ENCODE peak calls at places on chromosomes 4 and X, in five cellular contexts. One of them, this sample, is unnamed.

GRCh38 chrX:3176439-3176820 is 135.2 kb downstream of the ARSF start:
- DNase-seq in lung: no peak
- DNase-seq in heart left ventricle: no peak
- DNase-seq in testis: no peak
- DNase-seq in lower lobe of right lung: no peak
- DNase-seq in this sample: no peak

GRCh38 chr4:135598151-135598550 is 1396.6 kb upstream of the PABPC4L start:
- DNase-seq in lung: no peak
- DNase-seq in heart left ventricle: no peak
- DNase-seq in testis: no peak
- DNase-seq in lower lobe of right lung: no peak
- DNase-seq in this sample: no peak

GRCh38 chr4:113060853-113061252 is 11.4 kb downstream of the ANK2 start:
- DNase-seq in lung: no peak
- DNase-seq in heart left ventricle: no peak
- DNase-seq in testis: no peak
- DNase-seq in lower lobe of right lung: no peak
- DNase-seq in this sample: no peak

GRCh38 chrX:6363193-6363592 is 134.5 kb upstream of the NLGN4X start:
- DNase-seq in lung: no peak
- DNase-seq in heart left ventricle: no peak
- DNase-seq in testis: no peak
- DNase-seq in lower lobe of right lung: no peak
- DNase-seq in this sample: no peak

GRCh38 chr4:152807294-152807829 is 27.6 kb downstream of the ARFIP1 start:
- DNase-seq in lung: no peak
- DNase-seq in heart left ventricle: no peak
- DNase-seq in testis: no peak
- DNase-seq in lower lobe of right lung: no peak
- DNase-seq in this sample: no peak

GRCh38 chr4:87978656-87979055 is 3.1 kb downstream of the SPP1 start:
- DNase-seq in lung: no peak
- DNase-seq in heart left ventricle: no peak
- DNase-seq in testis: no peak
- DNase-seq in lower lobe of right lung: no peak
- DNase-seq in this sample: no peak

GRCh38 chrX:84340981-84341380 is 153.0 kb upstream of the RPS6KA6 start:
- DNase-seq in lung: no peak
- DNase-seq in heart left ventricle: no peak
- DNase-seq in testis: no peak
- DNase-seq in lower lobe of right lung: no peak
- DNase-seq in this sample: no peak

GRCh38 chr4:182338059-182338458 is 94.9 kb downstream of the TENM3 start:
- DNase-seq in lung: no peak
- DNase-seq in heart left ventricle: no peak
- DNase-seq in testis: no peak
- DNase-seq in lower lobe of right lung: no peak
- DNase-seq in this sample: no peak

GRCh38 chr4:149987777-149988410 is 90.4 kb upstream of the DCLK2 start:
- DNase-seq in lung: no peak
- DNase-seq in heart left ventricle: no peak
- DNase-seq in testis: no peak
- DNase-seq in lower lobe of right lung: no peak
- DNase-seq in this sample: no peak

GRCh38 chrX:37752941-37753340 is 26.9 kb upstream of the CYBB start:
- DNase-seq in lung: no peak
- DNase-seq in heart left ventricle: no peak
- DNase-seq in testis: no peak
- DNase-seq in lower lobe of right lung: no peak
- DNase-seq in this sample: no peak

GRCh38 chr4:112759313-112759712 is 122.4 kb downstream of the LARP7 start:
- DNase-seq in lung: no peak
- DNase-seq in heart left ventricle: no peak
- DNase-seq in testis: no peak
- DNase-seq in lower lobe of right lung: no peak
- DNase-seq in this sample: no peak

DNA sequence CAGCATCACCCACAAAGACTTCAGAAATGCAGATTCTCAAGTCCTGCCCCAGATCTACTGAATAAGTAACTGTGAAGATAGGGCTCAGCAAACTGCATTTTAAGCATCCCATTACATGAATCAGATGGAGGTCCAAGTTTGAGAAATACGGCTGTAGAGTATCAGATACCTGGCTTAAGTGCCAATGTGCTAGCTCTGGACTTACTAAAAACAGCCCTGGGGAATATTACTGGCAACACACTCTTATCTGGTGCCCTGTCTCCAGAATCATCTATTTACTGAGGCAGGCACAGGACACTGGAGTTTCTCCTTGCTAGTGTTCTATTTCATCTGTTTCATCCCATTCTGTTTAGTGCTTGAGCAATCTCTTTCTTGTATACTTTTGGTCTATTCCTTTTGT is 105.1 kb downstream of the SPOCK3 start:
- DNase-seq in lung: no peak
- DNase-seq in heart left ventricle: no peak
- DNase-seq in testis: no peak
- DNase-seq in lower lobe of right lung: no peak
- DNase-seq in this sample: no peak
- H3K27ac ChIP-seq in lung: no peak
- H3K27ac ChIP-seq in heart left ventricle: no peak
- H3K27ac ChIP-seq in testis: no peak
- H3K27ac ChIP-seq in lower lobe of right lung: no peak
- H3K27ac ChIP-seq in this sample: no peak

GRCh38 chr4:101813604-101814003 is 23.1 kb downstream of the BANK1 start:
- DNase-seq in lung: no peak
- DNase-seq in heart left ventricle: no peak
- DNase-seq in testis: no peak
- DNase-seq in lower lobe of right lung: no peak
- DNase-seq in this sample: no peak
- H3K4me3 ChIP-seq in lung: no peak
- H3K4me3 ChIP-seq in heart left ventricle: no peak
- H3K4me3 ChIP-seq in testis: no peak
- H3K4me3 ChIP-seq in lower lobe of right lung: no peak
- H3K4me3 ChIP-seq in this sample: no peak

GRCh38 chr4:177713454-177713853 is 271.2 kb upstream of the AGA start:
- DNase-seq in lung: no peak
- DNase-seq in heart left ventricle: no peak
- DNase-seq in testis: no peak
- DNase-seq in lower lobe of right lung: no peak
- DNase-seq in this sample: no peak
- H3K27ac ChIP-seq in lung: no peak
- H3K27ac ChIP-seq in heart left ventricle: no peak
- H3K27ac ChIP-seq in testis: no peak
- H3K27ac ChIP-seq in lower lobe of right lung: no peak
- H3K27ac ChIP-seq in this sample: no peak

DNA sequence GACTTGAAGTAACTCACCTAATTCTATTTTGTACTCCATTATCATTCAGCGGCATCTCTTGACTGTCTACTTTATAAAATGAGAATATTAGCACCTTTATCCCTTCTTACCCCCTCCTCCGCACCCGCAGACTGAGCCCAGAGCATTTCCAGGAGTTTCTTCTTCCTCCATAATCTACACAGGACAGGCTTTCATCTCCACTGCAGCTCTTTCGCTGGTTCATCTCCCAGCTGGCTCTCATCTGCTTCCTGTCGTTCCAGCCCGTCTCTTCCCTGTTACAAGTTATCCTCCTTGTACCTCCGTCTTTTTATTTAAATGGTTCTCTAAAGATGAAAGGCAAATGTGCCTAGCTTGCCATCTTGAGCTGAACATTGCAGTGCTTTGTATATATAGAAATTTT is 39.8 kb downstream of the GALNT7 start:
- DNase-seq in lung: no peak
- DNase-seq in heart left ventricle: no peak
- DNase-seq in testis: no peak
- DNase-seq in lower lobe of right lung: no peak
- DNase-seq in this sample: no peak
- H3K4me3 ChIP-seq in lung: no peak
- H3K4me3 ChIP-seq in heart left ventricle: no peak
- H3K4me3 ChIP-seq in testis: no peak
- H3K4me3 ChIP-seq in lower lobe of right lung: no peak
- H3K4me3 ChIP-seq in this sample: no peak

GRCh38 chr4:15653430-15653829 is 1.7 kb downstream of the FBXL5 start:
- DNase-seq in lung: no peak
- DNase-seq in heart left ventricle: no peak
- DNase-seq in testis: no peak
- DNase-seq in lower lobe of right lung: no peak
- DNase-seq in this sample: no peak
- H3K27ac ChIP-seq in lung: no peak
- H3K27ac ChIP-seq in heart left ventricle: peak
- H3K27ac ChIP-seq in testis: peak
- H3K27ac ChIP-seq in lower lobe of right lung: peak
- H3K27ac ChIP-seq in this sample: peak

DNA sequence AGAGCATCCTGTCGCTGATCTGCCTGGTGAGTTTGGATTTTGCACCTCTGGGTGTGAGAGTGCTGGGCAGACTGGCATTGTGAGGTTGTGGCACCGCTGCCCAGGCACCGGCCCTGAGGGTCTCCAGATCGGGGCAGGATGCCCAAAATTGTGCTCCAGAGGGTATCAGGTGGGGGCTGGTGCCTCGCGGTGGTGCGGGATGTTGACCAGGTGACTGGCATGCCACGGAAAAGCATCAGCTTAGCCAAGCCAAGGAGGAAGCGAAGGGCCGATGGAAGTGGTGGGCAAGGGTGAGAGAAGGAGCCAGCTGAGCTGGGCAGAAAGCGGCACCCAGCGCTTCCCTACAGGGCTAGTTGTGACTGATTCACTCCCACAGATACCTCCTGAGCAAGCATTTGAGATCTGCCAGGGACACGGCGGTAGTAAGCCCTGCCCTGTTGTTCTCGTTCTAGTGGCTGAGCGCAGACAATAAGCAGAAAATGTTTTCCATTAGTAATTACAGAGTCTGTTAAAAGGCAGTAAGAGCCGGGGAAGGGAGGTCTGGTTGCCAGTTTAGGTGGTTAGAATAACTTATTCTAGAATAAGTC is 809 bp downstream of the ZFP92 start:
- DNase-seq in lung: no peak
- DNase-seq in heart left ventricle: no peak
- DNase-seq in testis: no peak
- DNase-seq in lower lobe of right lung: no peak
- DNase-seq in this sample: no peak
- H3K4me3 ChIP-seq in lung: peak
- H3K4me3 ChIP-seq in heart left ventricle: peak
- H3K4me3 ChIP-seq in testis: peak
- H3K4me3 ChIP-seq in lower lobe of right lung: peak
- H3K4me3 ChIP-seq in this sample: peak

GRCh38 chr4:168817418-168817817 is 192.6 kb downstream of the CBR4 start:
- DNase-seq in lung: no peak
- DNase-seq in heart left ventricle: no peak
- DNase-seq in testis: no peak
- DNase-seq in lower lobe of right lung: no peak
- DNase-seq in this sample: no peak

GRCh38 chr4:168812806-168813205 is 197.2 kb downstream of the CBR4 start:
- DNase-seq in lung: no peak
- DNase-seq in heart left ventricle: no peak
- DNase-seq in testis: no peak
- DNase-seq in lower lobe of right lung: no peak
- DNase-seq in this sample: no peak

GRCh38 chr4:168811207-168811606 is 198.8 kb downstream of the CBR4 start:
- DNase-seq in lung: no peak
- DNase-seq in heart left ventricle: no peak
- DNase-seq in testis: no peak
- DNase-seq in lower lobe of right lung: no peak
- DNase-seq in this sample: no peak

GRCh38 chr4:168811793-168812651 is 198.0 kb downstream of the CBR4 start:
- DNase-seq in lung: no peak
- DNase-seq in heart left ventricle: no peak
- DNase-seq in testis: no peak
- DNase-seq in lower lobe of right lung: no peak
- DNase-seq in this sample: no peak

GRCh38 chr4:168815373-168816345 is 194.4 kb downstream of the CBR4 start:
- DNase-seq in lung: no peak
- DNase-seq in heart left ventricle: no peak
- DNase-seq in testis: no peak
- DNase-seq in lower lobe of right lung: no peak
- DNase-seq in this sample: no peak
- H3K27ac ChIP-seq in lung: peak
- H3K27ac ChIP-seq in heart left ventricle: peak
- H3K27ac ChIP-seq in testis: peak
- H3K27ac ChIP-seq in lower lobe of right lung: peak
- H3K27ac ChIP-seq in this sample: peak

GRCh38 chr4:38802561-38803355 is 1.8 kb downstream of the TLR1 start:
- DNase-seq in lung: no peak
- DNase-seq in heart left ventricle: no peak
- DNase-seq in testis: no peak
- DNase-seq in lower lobe of right lung: no peak
- DNase-seq in this sample: no peak

GRCh38 chr4:38800956-38801450 is 3.6 kb downstream of the TLR1 start:
- DNase-seq in lung: no peak
- DNase-seq in heart left ventricle: no peak
- DNase-seq in testis: no peak
- DNase-seq in lower lobe of right lung: no peak
- DNase-seq in this sample: no peak

GRCh38 chr4:38803833-38804653 is 548 bp downstream of the TLR1 start:
- DNase-seq in lung: no peak
- DNase-seq in heart left ventricle: no peak
- DNase-seq in testis: no peak
- DNase-seq in lower lobe of right lung: no peak
- DNase-seq in this sample: no peak

GRCh38 chr4:38805530-38806145 is 1.0 kb upstream of the TLR1 start:
- DNase-seq in lung: peak
- DNase-seq in heart left ventricle: peak
- DNase-seq in testis: peak
- DNase-seq in lower lobe of right lung: peak
- DNase-seq in this sample: peak

DNA sequence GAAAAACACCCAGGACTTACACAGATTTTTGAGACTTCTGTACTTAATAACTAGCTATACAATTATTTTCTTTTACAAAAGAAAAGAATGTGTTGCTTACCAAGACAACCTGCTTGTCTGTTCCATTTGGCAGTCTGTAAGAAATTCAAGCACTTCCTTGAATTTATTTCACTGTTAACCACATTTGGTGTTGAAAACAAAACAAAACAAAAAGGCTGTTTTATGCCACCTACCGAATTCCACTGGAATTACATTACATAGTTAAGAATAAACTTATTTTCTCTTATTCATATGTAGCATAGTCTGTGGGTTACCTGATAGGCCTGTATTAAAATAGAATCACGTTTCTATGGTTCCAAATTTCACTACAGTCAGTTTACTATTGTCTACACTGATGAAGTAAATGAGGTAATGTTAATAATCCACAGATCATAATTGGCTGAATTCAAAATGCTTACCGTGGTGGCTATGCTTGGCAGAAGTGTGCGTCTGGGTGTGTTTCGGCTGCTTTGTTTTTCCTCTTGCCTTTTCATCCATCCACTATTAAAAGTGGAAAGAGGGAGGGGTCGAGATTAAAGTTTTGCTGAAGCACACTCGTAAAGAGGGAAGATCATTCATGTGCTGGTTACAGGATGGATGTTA is at the start of gene TLR1:
- DNase-seq in lung: no peak
- DNase-seq in heart left ventricle: no peak
- DNase-seq in testis: no peak
- DNase-seq in lower lobe of right lung: no peak
- DNase-seq in this sample: no peak
- H3K4me3 ChIP-seq in lung: peak
- H3K4me3 ChIP-seq in heart left ventricle: peak
- H3K4me3 ChIP-seq in testis: peak
- H3K4me3 ChIP-seq in lower lobe of right lung: peak
- H3K4me3 ChIP-seq in this sample: peak